ENCODE peak calls at places on chromosomes 5 and 9, in seven cellular contexts. Q, M, W, O, R, D and L are unnamed samples.

GRCh38 chr9:85402541-85402940 is 339.2 kb downstream of the AGTPBP1 start:
- DNase-seq in M (no peak), Q (no peak), O (no peak), D (no peak), R (no peak), W (no peak), L (no peak)

GRCh38 chr5:101047181-101047580 is 144.1 kb upstream of the ST8SIA4 start:
- DNase-seq in M (no peak), R (no peak), Q (no peak), O (no peak), D (peak; percentile 3), W (no peak), L (no peak)

GRCh38 chr9:110996436-110997224 is 41.6 kb downstream of the LPAR1 start:
- DNase-seq in Q (no peak), W (peak; percentile 45), M (peak; percentile 72), D (peak; percentile 77), R (no peak), O (no peak), L (no peak)

GRCh38 chr9:14104501-14104900 is 209.4 kb downstream of the NFIB start:
- DNase-seq in R (no peak), M (no peak), D (no peak), W (no peak), O (no peak), Q (no peak), L (no peak)

GRCh38 chr5:103589416-103590175 is 27.0 kb upstream of the NUDT12 start:
- DNase-seq in O (peak; percentile 33), Q (no peak), R (no peak), D (peak; percentile 31), W (no peak), M (peak; percentile 86), L (no peak)

GRCh38 chr9:130770093-130770492 is 65.0 kb upstream of the ABL1 start:
- DNase-seq in M (no peak), Q (no peak), O (no peak), W (no peak), R (no peak), D (no peak), L (no peak)

GRCh38 chr5:177537389-177538361 is 16.7 kb downstream of the FAM193B start:
- DNase-seq in D (peak; percentile 93), R (no peak), M (peak; percentile 85), W (peak; percentile 53), Q (no peak), O (peak; percentile 78), L (no peak)

GRCh38 chr9:91949946-91950664 is at the start of gene ROR2:
- DNase-seq in D (peak; percentile 86), Q (peak; percentile 31), W (peak; percentile 67), O (no peak), M (peak; percentile 34), R (no peak), L (no peak)

GRCh38 chr9:133773889-133774655 is 35.9 kb upstream of the SARDH start:
- DNase-seq in W (peak; percentile 2), O (no peak), M (peak; percentile 70), R (no peak), D (no peak), Q (no peak), L (no peak)

GRCh38 chr5:93793159-93793781 is 51.9 kb upstream of the POU5F2 start:
- DNase-seq in D (no peak), M (no peak), Q (no peak), O (no peak), R (peak; percentile 13), W (no peak), L (no peak)

GRCh38 chr5:80713640-80714039 is 58.9 kb upstream of the DHFR start:
- DNase-seq in R (no peak), M (no peak), Q (no peak), W (no peak), D (no peak), O (no peak), L (no peak)

GRCh38 chr5:111691914-111692313 is 65.1 kb downstream of the NREP start:
- DNase-seq in D (peak; percentile 39), O (no peak), W (no peak), M (no peak), Q (no peak), R (no peak), L (no peak)

GRCh38 chr5:171434874-171435273 is 15.4 kb downstream of the FGF18 start:
- DNase-seq in Q (no peak), D (no peak), O (no peak), M (no peak), W (no peak), R (no peak), L (no peak)

GRCh38 chr5:111117149-111117548 is 25.0 kb downstream of the WDR36 start:
- DNase-seq in M (no peak), W (no peak), O (no peak), D (no peak), Q (no peak), R (no peak), L (no peak)

GRCh38 chr9:111812337-111812736 is 17.6 kb upstream of the SHOC1 start:
- DNase-seq in M (no peak), O (no peak), D (no peak), R (no peak), W (no peak), Q (no peak), L (no peak)

GRCh38 chr5:38465045-38465444 is 91.4 kb downstream of the LIFR start:
- DNase-seq in W (peak; percentile 63), M (no peak), R (no peak), Q (no peak), D (peak; percentile 32), O (no peak), L (no peak)

GRCh38 chr5:152404494-152404893 is 585 bp downstream of the NMUR2 start:
- DNase-seq in W (no peak), D (no peak), O (no peak), R (no peak), M (no peak), Q (no peak), L (no peak)

GRCh38 chr5:102731704-102732103 is 23.4 kb upstream of the PAM start:
- DNase-seq in O (no peak), W (no peak), Q (no peak), D (no peak), R (no peak), M (no peak), L (no peak)

GRCh38 chr5:42400474-42400873 is 22.8 kb upstream of the GHR start:
- DNase-seq in O (no peak), M (no peak), Q (no peak), R (no peak), D (no peak), W (no peak), L (no peak)

GRCh38 chr9:124202447-124202971 is 55.2 kb upstream of the NEK6 start:
- DNase-seq in W (peak; percentile 35), Q (no peak), M (peak; percentile 16), D (no peak), O (no peak), R (no peak), L (no peak)

GRCh38 chr5:1391691-1392090 is 46.8 kb upstream of the CLPTM1L start:
- DNase-seq in W (no peak), Q (no peak), D (no peak), M (no peak), R (no peak), O (no peak), L (no peak)

DNA sequence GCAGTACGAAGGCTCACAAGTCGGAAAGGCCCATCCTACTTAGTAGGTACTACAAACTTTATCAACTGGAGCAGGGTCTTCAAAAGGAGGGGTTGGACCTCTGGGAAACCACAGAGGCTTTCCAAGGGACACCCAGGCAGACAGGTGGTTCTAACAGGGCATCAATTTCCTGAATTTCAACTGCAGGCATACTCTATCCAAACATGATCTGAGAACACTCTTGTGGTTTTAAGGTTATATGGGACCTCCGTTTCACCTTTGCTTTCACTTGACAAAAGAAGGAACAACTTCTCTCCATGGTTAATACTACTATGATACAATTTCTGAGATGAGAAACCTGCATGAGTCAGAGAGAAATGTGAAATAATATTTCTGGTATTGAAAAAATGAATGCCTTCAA is 28.0 kb upstream of the ERAP1 start:
- DNase-seq in D (no peak), M (no peak), W (no peak), Q (no peak), O (no peak), R (no peak), L (no peak)
- H3K27ac ChIP-seq in D (no peak overlapping the region), M (no peak overlapping the region), W (no peak overlapping the region), Q (no peak overlapping the region), O (no peak overlapping the region), R (no peak overlapping the region), L (no peak overlapping the region)

GRCh38 chr5:133945561-133945960 is 22.9 kb downstream of the C5orf15 start:
- DNase-seq in D (no peak), M (peak; percentile 64), Q (no peak), W (no peak), R (no peak), O (no peak), L (no peak)

GRCh38 chr5:133943475-133943817 is 25.0 kb downstream of the C5orf15 start:
- DNase-seq in M (no peak), R (no peak), D (no peak), Q (no peak), W (no peak), O (no peak), L (no peak)

GRCh38 chr5:133947431-133947841 is 21.0 kb downstream of the C5orf15 start:
- DNase-seq in Q (no peak), O (no peak), M (peak; percentile 69), W (no peak), D (no peak), R (no peak), L (no peak)

GRCh38 chr5:133942589-133943474 is 25.6 kb downstream of the C5orf15 start:
- DNase-seq in R (no peak), D (peak; percentile 12), O (no peak), M (no peak), W (no peak), Q (no peak), L (no peak)

GRCh38 chr5:133944263-133945230 is 23.9 kb downstream of the C5orf15 start:
- DNase-seq in M (peak; percentile 39), Q (no peak), R (no peak), O (peak; percentile 40), W (no peak), D (peak; percentile 72), L (no peak)
- H3K27ac ChIP-seq in M (no peak overlapping the region), Q (no peak overlapping the region), R (no peak overlapping the region), O (no peak overlapping the region), W (no peak overlapping the region), D (no peak overlapping the region), L (no peak overlapping the region)

GRCh38 chr9:128497824-128498610 is 6.5 kb upstream of the GLE1 start:
- DNase-seq in D (no peak), Q (no peak), M (no peak), W (no peak), R (no peak), O (no peak), L (no peak)

GRCh38 chr9:128494743-128495124 is 9.8 kb upstream of the GLE1 start:
- DNase-seq in D (no peak), Q (no peak), R (no peak), W (no peak), M (no peak), O (no peak), L (no peak)

GRCh38 chr9:128495804-128496417 is 8.6 kb upstream of the GLE1 start:
- DNase-seq in W (no peak), Q (no peak), R (no peak), O (no peak), M (no peak), D (no peak), L (no peak)

GRCh38 chr9:128494108-128494742 is 10.3 kb upstream of the GLE1 start:
- DNase-seq in R (no peak), O (peak; percentile 48), W (peak; percentile 58), Q (no peak), D (no peak), M (no peak), L (no peak)

GRCh38 chr9:128493424-128493823 is 11.1 kb upstream of the GLE1 start:
- DNase-seq in Q (no peak), D (no peak), R (no peak), M (no peak), O (no peak), W (no peak), L (no peak)
- H3K27ac ChIP-seq in Q (no peak overlapping the region), D (no peak overlapping the region), R (no peak overlapping the region), M (no peak overlapping the region), O (no peak overlapping the region), W (no peak overlapping the region), L (no peak overlapping the region)

GRCh38 chr9:113988951-113989780 is 88.9 kb downstream of the AMBP start:
- DNase-seq in D (peak; percentile 39), W (peak; percentile 81), O (no peak), Q (no peak), R (no peak), M (no peak), L (no peak)
- H3K27ac ChIP-seq in D (no peak overlapping the region), W (no peak overlapping the region), O (no peak overlapping the region), Q (no peak overlapping the region), R (no peak overlapping the region), M (no peak overlapping the region), L (no peak overlapping the region)